ENCODE peak calls at places on chromosomes 3 and 15, in ten cellular contexts. B, I, O, S, M, K, P, G, Z and E are unnamed samples.

GRCh38 chr15:23686466-23687142 is 501 bp downstream of the NDN start:
- DNase-seq in K (peak; percentile 0), S (no peak), M (peak; percentile 9), P (no peak), Z (peak; percentile 4), G (peak; percentile 10), I (no peak), O (no peak), B (peak; percentile 27), E (no peak)

GRCh38 chr15:62119224-62119925 is 45.7 kb downstream of the C2CD4B start:
- DNase-seq in B (peak; percentile 97), I (no peak), K (peak; percentile 95), G (peak; percentile 97), Z (peak; percentile 97), O (no peak), P (no peak), M (peak; percentile 96), S (no peak), E (no peak)

GRCh38 chr3:37466660-37467359 is 292.4 kb upstream of the LRRFIP2 start:
- DNase-seq in I (no peak), Z (no peak), B (no peak), M (no peak), G (no peak), K (no peak), S (no peak), P (no peak), O (no peak), E (no peak)

GRCh38 chr3:105166893-105167292 is 199.8 kb upstream of the ALCAM start:
- DNase-seq in O (no peak), I (no peak), G (peak; percentile 68), S (no peak), M (no peak), B (peak; percentile 72), P (no peak), K (peak; percentile 55), Z (peak; percentile 83), E (no peak)

GRCh38 chr3:142852009-142852408 is 36.9 kb downstream of the PCOLCE2 start:
- DNase-seq in M (no peak), K (no peak), S (no peak), B (no peak), P (no peak), I (no peak), Z (no peak), G (no peak), O (no peak), E (no peak)

GRCh38 chr15:25848325-25848724 is 14.8 kb downstream of the ATP10A start:
- DNase-seq in P (no peak), G (no peak), S (no peak), I (no peak), O (no peak), M (no peak), Z (no peak), B (no peak), K (no peak), E (no peak)

GRCh38 chr3:46979958-46980497 is 562 bp downstream of the NBEAL2 start:
- DNase-seq in B (no peak), P (peak; percentile 77), I (no peak), Z (no peak), O (no peak), G (no peak), S (no peak), K (no peak), M (no peak), E (no peak)

GRCh38 chr15:81106560-81106959 is 27.5 kb upstream of the CFAP161 start:
- DNase-seq in B (peak; percentile 72), K (peak; percentile 85), I (no peak), S (no peak), Z (peak; percentile 87), M (peak; percentile 90), O (peak; percentile 62), P (no peak), G (peak; percentile 64), E (peak; percentile 43)

GRCh38 chr15:81105521-81105920 is 28.5 kb upstream of the CFAP161 start:
- DNase-seq in I (no peak), S (no peak), B (no peak), O (no peak), M (peak; percentile 72), K (no peak), Z (no peak), G (no peak), P (no peak), E (no peak)

GRCh38 chr15:74387988-74388955 is 20.8 kb upstream of the CYP11A1 start:
- DNase-seq in O (no peak), S (no peak), M (no peak), P (peak; percentile 38), B (no peak), G (no peak), Z (no peak), I (no peak), K (no peak), E (no peak)

DNA sequence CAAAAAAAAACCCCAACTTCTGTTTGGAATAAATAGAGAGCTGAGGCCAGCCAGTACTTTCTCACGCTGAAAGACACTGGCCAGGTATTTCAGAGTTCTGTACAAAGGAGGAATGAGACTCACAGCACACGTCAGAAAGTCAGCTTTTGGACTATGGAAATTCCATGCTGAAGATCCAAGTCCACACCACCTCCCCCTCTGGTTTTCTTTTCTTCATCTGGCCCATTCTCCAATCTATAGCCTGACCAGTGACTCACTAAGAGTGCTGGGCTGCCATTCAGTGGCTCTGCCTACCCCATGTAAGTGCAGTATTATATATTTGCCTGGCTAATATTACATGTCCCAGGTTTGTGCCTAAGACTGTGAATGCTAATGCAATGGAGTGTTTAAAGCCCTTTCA is 13.9 kb downstream of the BOC start:
- DNase-seq in I (no peak), Z (no peak), B (no peak), G (no peak), O (no peak), S (no peak), K (no peak), P (no peak), M (no peak), E (no peak)
- H3K4me3 ChIP-seq in I (no peak overlapping the region), Z (no peak overlapping the region), B (no peak overlapping the region), G (no peak overlapping the region), O (no peak overlapping the region), S (no peak overlapping the region), K (no peak overlapping the region), P (no peak overlapping the region), M (no peak overlapping the region), E (no peak overlapping the region)

GRCh38 chr15:59457103-59457502 is 19.1 kb downstream of the FAM81A start:
- DNase-seq in Z (no peak), O (no peak), G (no peak), I (no peak), K (peak; percentile 18), B (no peak), P (no peak), M (no peak), S (no peak), E (no peak)
- TF ChIP-seq CTCF in Z (no peak), O (no peak), G (no peak), I (no peak), K (no peak), B (no peak), P (no peak), M (no peak), S (no peak), E (no peak)

GRCh38 chr3:102830415-102830814 is 395.6 kb downstream of the ZPLD1 start:
- DNase-seq in G (no peak), P (peak; percentile 38), Z (no peak), K (no peak), O (no peak), B (no peak), I (no peak), M (no peak), S (no peak), E (no peak)

DNA sequence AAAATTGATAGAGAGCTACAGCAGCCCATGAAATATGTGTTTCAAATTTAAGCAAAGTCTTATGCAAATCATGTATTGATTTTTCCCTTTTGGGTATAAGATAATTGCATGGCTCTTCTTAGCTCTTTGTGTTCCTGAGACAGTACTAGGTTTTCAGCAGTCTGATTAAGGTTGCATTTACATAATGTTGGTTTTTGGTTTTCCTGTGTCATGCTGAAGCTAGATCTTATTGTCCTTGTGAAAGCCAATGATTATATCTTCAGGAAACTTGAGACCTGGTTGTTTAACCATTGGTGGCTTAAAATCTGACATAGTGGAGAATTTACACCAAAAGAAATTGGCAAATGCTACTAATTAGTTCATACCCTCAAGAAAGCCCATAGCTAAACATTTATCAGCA is 392.6 kb downstream of the ZPLD1 start:
- DNase-seq in K (no peak), M (no peak), Z (no peak), P (no peak), O (no peak), B (no peak), G (no peak), I (no peak), S (no peak), E (no peak)
- H3K4me3 ChIP-seq in K (no peak overlapping the region), M (no peak overlapping the region), Z (no peak overlapping the region), P (no peak overlapping the region), O (no peak overlapping the region), B (no peak overlapping the region), G (no peak overlapping the region), I (no peak overlapping the region), S (no peak overlapping the region), E (no peak overlapping the region)

GRCh38 chr15:69303337-69304175 is 4.8 kb downstream of the PAQR5 start:
- DNase-seq in O (no peak), K (peak; percentile 25), S (no peak), Z (peak; percentile 55), B (peak; percentile 7), P (peak; percentile 39), M (peak; percentile 43), I (no peak), G (no peak), E (no peak)
- TF ChIP-seq CTCF in O (no peak), K (no peak), S (no peak), Z (peak; percentile 34), B (no peak), P (peak; percentile 10), M (peak; percentile 27), I (no peak), G (peak; percentile 8), E (no peak)

GRCh38 chr3:180698760-180699270 is 19.5 kb upstream of the CCDC39 start:
- DNase-seq in S (no peak), M (no peak), K (no peak), P (no peak), B (no peak), O (no peak), G (no peak), Z (no peak), I (no peak), E (no peak)

GRCh38 chr3:180704532-180704931 is 25.2 kb upstream of the CCDC39 start:
- DNase-seq in G (no peak), K (no peak), M (peak; percentile 6), B (no peak), O (no peak), P (no peak), I (no peak), S (no peak), Z (no peak), E (no peak)

GRCh38 chr3:180705619-180706018 is 26.3 kb upstream of the CCDC39 start:
- DNase-seq in S (no peak), O (no peak), M (no peak), B (no peak), P (no peak), Z (no peak), G (no peak), I (no peak), K (no peak), E (no peak)

GRCh38 chr3:180700941-180701340 is 21.7 kb upstream of the CCDC39 start:
- DNase-seq in Z (no peak), M (peak; percentile 73), K (peak; percentile 75), G (peak; percentile 7), O (no peak), I (no peak), B (peak; percentile 14), S (no peak), P (no peak), E (no peak)
- H3K4me3 ChIP-seq in Z (no peak overlapping the region), M (no peak overlapping the region), K (no peak overlapping the region), G (no peak overlapping the region), O (no peak overlapping the region), I (no peak overlapping the region), B (no peak overlapping the region), S (no peak overlapping the region), P (no peak overlapping the region), E (no peak overlapping the region)